ENCODE peak calls at places on chromosomes 3 and 15, in four cellular contexts. U is mammary epithelial cell, T is keratinocyte, E is hepatocyte. M is an unnamed sample.

GRCh38 chr3:29668728-29669127 is 387.9 kb downstream of the RBMS3 start:
- DNase-seq in T (no peak), U (no peak), E (no peak), M (no peak)

GRCh38 chr3:128996741-128997140 is 2.9 kb upstream of the CFAP92 start:
- DNase-seq in U (no peak), T (no peak), E (no peak), M (peak)

GRCh38 chr3:152271465-152272035 is 2.8 kb downstream of the MBNL1 start:
- DNase-seq in T (no peak), U (peak), E (no peak), M (no peak)

GRCh38 chr15:34889486-34889885 is 80.1 kb downstream of the AQR start:
- DNase-seq in U (peak), T (no peak), E (no peak), M (no peak)

GRCh38 chr3:78728406-78729145 is 1039.2 kb downstream of the ROBO1 start:
- DNase-seq in U (peak), T (no peak), E (peak), M (no peak)

GRCh38 chr15:88448991-88449461 is 18.2 kb downstream of the MRPL46 start:
- DNase-seq in E (no peak), U (no peak), T (no peak), M (no peak)

GRCh38 chr3:179068779-179069530 is 2.7 kb downstream of the ZMAT3 start:
- DNase-seq in T (no peak), E (no peak), U (no peak), M (no peak)

GRCh38 chr3:115627180-115628074 is 4.1 kb downstream of the GAP43 start:
- DNase-seq in T (no peak), E (no peak), U (no peak), M (no peak)

GRCh38 chr3:72748659-72749058 is 99.6 kb downstream of the SHQ1 start:
- DNase-seq in E (no peak), U (no peak), T (no peak), M (no peak)

GRCh38 chr3:187125319-187126031 is 13.8 kb downstream of the RPL39L start:
- DNase-seq in E (no peak), U (no peak), T (no peak), M (no peak)

GRCh38 chr3:117754058-117754457 is 1044.5 kb downstream of the TUSC7 start:
- DNase-seq in T (no peak), U (no peak), E (no peak), M (no peak)

GRCh38 chr3:64687781-64688515 is at the start of gene ADAMTS9:
- DNase-seq in T (no peak), E (peak), U (peak), M (peak)

GRCh38 chr3:26118165-26118564 is 328.3 kb downstream of the OXSM start:
- DNase-seq in T (no peak), E (no peak), U (no peak), M (no peak)

GRCh38 chr3:133661454-133662255 is at the start of gene TOPBP1:
- DNase-seq in T (no peak), E (peak), U (peak), M (peak)

GRCh38 chr3:42660898-42661297 is 7.4 kb downstream of the ZBTB47 start:
- DNase-seq in E (no peak), U (no peak), T (no peak), M (peak)

GRCh38 chr15:42623951-42624350 is 48.5 kb downstream of the STARD9 start:
- DNase-seq in U (no peak), T (no peak), E (no peak), M (no peak)

GRCh38 chr15:62545392-62546227 is 380.5 kb upstream of the C2CD4B start:
- DNase-seq in U (peak), T (no peak), E (no peak), M (no peak)

GRCh38 chr15:52139599-52140462 is 27.3 kb upstream of the BCL2L10 start:
- DNase-seq in T (peak), E (peak), U (peak), M (peak)

GRCh38 chr3:190526787-190527767 is 13.2 kb downstream of the IL1RAP start:
- DNase-seq in T (no peak), E (no peak), U (no peak), M (no peak)

GRCh38 chr3:71910107-71910506 is 125.2 kb upstream of the PROK2 start:
- DNase-seq in U (no peak), E (no peak), T (no peak), M (no peak)

GRCh38 chr3:38247366-38248035 is 18.1 kb upstream of the SLC22A13 start:
- DNase-seq in U (peak), E (peak), T (peak), M (peak)

GRCh38 chr3:116192464-116192863 is 252.8 kb downstream of the LSAMP start:
- DNase-seq in U (no peak), T (no peak), E (no peak), M (no peak)

GRCh38 chr3:100777271-100777670 is 68.0 kb downstream of the TFG start:
- DNase-seq in U (peak), T (no peak), E (peak), M (no peak)

GRCh38 chr15:101710806-101711205 is 13.5 kb downstream of the TARS3 start:
- DNase-seq in E (no peak), U (no peak), T (no peak), M (peak)

GRCh38 chr15:57134877-57135276 is 216.4 kb downstream of the TCF12 start:
- DNase-seq in E (no peak), U (no peak), T (no peak), M (no peak)

GRCh38 chr3:100538339-100538706 is 45.9 kb downstream of the TMEM45A start:
- DNase-seq in U (peak), E (no peak), T (no peak), M (no peak)

GRCh38 chr3:33386631-33387030 is 53.6 kb downstream of the UBP1 start:
- DNase-seq in U (no peak), E (no peak), T (no peak), M (no peak)
- H3K4me2 ChIP-seq in U (no peak), E (no peak), T (no peak), M (no peak)

DNA sequence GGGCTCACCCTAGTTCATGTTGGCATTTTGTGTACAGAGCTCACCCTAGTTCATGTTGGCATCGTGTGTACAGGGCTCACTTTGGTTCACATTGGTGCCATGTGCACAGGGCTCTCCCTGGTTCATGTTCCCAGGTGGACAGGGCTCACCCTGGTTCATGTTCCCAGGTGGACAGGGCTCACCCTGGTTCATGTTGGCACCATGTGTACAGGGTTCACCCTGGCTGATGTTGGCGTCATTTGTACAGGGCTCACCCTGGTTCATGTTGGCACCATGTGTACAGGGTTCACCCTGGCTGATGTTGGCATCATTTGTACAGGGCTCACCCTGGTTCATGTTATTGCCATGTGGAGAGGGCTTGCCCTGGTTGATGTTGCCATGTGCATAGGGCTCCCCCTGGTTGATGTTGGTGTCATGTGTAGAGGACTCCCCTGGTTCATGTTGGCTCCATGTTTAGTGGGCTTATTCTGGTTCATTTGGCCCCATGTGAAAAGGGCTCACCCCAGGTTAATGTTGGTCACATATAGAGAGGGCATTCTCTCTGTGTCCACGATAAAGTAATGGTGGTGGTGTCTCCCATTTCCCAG is 31.7 kb upstream of the NR2C2 start:
- DNase-seq in T (no peak), U (no peak), E (no peak), M (no peak)
- TF ChIP-seq CTCF in T (peak), U (peak), E (peak), M (no peak)

DNA sequence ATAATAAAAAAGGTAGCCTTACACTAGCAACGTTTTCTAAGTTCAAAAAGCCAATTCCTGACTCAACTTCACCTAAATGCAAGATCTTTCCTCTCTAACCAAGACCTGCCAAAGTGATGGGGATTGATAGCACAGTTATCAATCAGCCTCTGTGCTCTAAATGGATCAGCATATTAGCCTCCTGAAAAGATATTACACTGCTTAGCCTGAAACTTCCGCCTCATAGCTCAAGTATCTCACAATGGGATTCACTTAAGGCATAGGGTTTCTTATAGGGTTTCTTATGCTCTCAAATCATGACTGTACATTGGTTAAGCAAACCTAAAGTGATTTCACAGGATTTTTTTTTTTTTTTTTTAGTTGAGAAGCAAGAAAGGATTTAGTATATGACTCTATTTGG is 439 bp upstream of the SLC9A9 start:
- DNase-seq in U (no peak), T (no peak), E (no peak), M (no peak)
- H2AFZ ChIP-seq in U (peak), T (peak), E (peak), M (no peak)

GRCh38 chr15:90414408-90415028 is 26.5 kb downstream of the IQGAP1 start:
- DNase-seq in E (peak), U (peak), T (peak), M (no peak)
- H3K4me2 ChIP-seq in E (peak), U (peak), T (peak), M (peak)